ENCODE peak calls at places on chromosomes 5 and 9, in six cellular contexts. One of them, this sample, is unnamed.

GRCh38 chr5:139415221-139415861 is 11.5 kb upstream of the SPATA24 start:
- DNase-seq in K562: no peak
- DNase-seq in A549: no peak
- DNase-seq in endothelial cell of umbilical vein: no peak
- DNase-seq in HepG2: no peak
- DNase-seq in GM12878: no peak
- DNase-seq in this sample: no peak

GRCh38 chr5:159207222-159207615 is 2.1 kb downstream of the RNF145 start:
- DNase-seq in K562: no peak
- DNase-seq in A549: no peak
- DNase-seq in endothelial cell of umbilical vein: no peak
- DNase-seq in HepG2: no peak
- DNase-seq in GM12878: no peak
- DNase-seq in this sample: no peak

GRCh38 chr5:11724947-11725346 is 179.3 kb downstream of the CTNND2 start:
- DNase-seq in K562: no peak
- DNase-seq in A549: no peak
- DNase-seq in endothelial cell of umbilical vein: no peak
- DNase-seq in HepG2: no peak
- DNase-seq in GM12878: no peak
- DNase-seq in this sample: no peak

GRCh38 chr5:15285901-15286583 is 213.9 kb upstream of the FBXL7 start:
- DNase-seq in K562: no peak
- DNase-seq in A549: no peak
- DNase-seq in endothelial cell of umbilical vein: peak; percentile 24
- DNase-seq in HepG2: no peak
- DNase-seq in GM12878: no peak
- DNase-seq in this sample: peak; percentile 12

GRCh38 chr9:95029251-95029650 is 288.3 kb downstream of the FANCC start:
- DNase-seq in K562: no peak
- DNase-seq in A549: no peak
- DNase-seq in endothelial cell of umbilical vein: no peak
- DNase-seq in HepG2: no peak
- DNase-seq in GM12878: no peak
- DNase-seq in this sample: no peak

GRCh38 chr5:56908942-56909293 is 478 bp upstream of the SETD9 start:
- DNase-seq in K562: no peak
- DNase-seq in A549: no peak
- DNase-seq in endothelial cell of umbilical vein: no peak
- DNase-seq in HepG2: no peak
- DNase-seq in GM12878: no peak
- DNase-seq in this sample: no peak

GRCh38 chr9:13513710-13514444 is 234.4 kb upstream of the MPDZ start:
- DNase-seq in K562: no peak
- DNase-seq in A549: no peak
- DNase-seq in endothelial cell of umbilical vein: peak; percentile 9
- DNase-seq in HepG2: no peak
- DNase-seq in GM12878: no peak
- DNase-seq in this sample: no peak

GRCh38 chr9:16475257-16475656 is 395.2 kb downstream of the BNC2 start:
- DNase-seq in K562: no peak
- DNase-seq in A549: no peak
- DNase-seq in endothelial cell of umbilical vein: no peak
- DNase-seq in HepG2: no peak
- DNase-seq in GM12878: no peak
- DNase-seq in this sample: no peak

GRCh38 chr5:143134269-143134668 is 269.2 kb downstream of the NR3C1 start:
- DNase-seq in K562: no peak
- DNase-seq in A549: no peak
- DNase-seq in endothelial cell of umbilical vein: no peak
- DNase-seq in HepG2: no peak
- DNase-seq in GM12878: no peak
- DNase-seq in this sample: no peak

GRCh38 chr5:179164331-179165311 is 104.4 kb downstream of the ZNF354C start:
- DNase-seq in K562: no peak
- DNase-seq in A549: no peak
- DNase-seq in endothelial cell of umbilical vein: no peak
- DNase-seq in HepG2: no peak
- DNase-seq in GM12878: no peak
- DNase-seq in this sample: no peak

GRCh38 chr5:58872670-58873273 is 289.9 kb downstream of the RAB3C start:
- DNase-seq in K562: no peak
- DNase-seq in A549: no peak
- DNase-seq in endothelial cell of umbilical vein: no peak
- DNase-seq in HepG2: no peak
- DNase-seq in GM12878: no peak
- DNase-seq in this sample: no peak

GRCh38 chr5:144504929-144505578 is 334.4 kb downstream of the KCTD16 start:
- DNase-seq in K562: no peak
- DNase-seq in A549: no peak
- DNase-seq in endothelial cell of umbilical vein: no peak
- DNase-seq in HepG2: no peak
- DNase-seq in GM12878: no peak
- DNase-seq in this sample: no peak

GRCh38 chr5:17727212-17727611 is 93.0 kb downstream of the TAF11L14 start:
- DNase-seq in K562: no peak
- DNase-seq in A549: no peak
- DNase-seq in endothelial cell of umbilical vein: no peak
- DNase-seq in HepG2: no peak
- DNase-seq in GM12878: no peak
- DNase-seq in this sample: no peak

GRCh38 chr9:15707000-15707399 is 154.2 kb downstream of the CCDC171 start:
- DNase-seq in K562: no peak
- DNase-seq in A549: no peak
- DNase-seq in endothelial cell of umbilical vein: no peak
- DNase-seq in HepG2: no peak
- DNase-seq in GM12878: no peak
- DNase-seq in this sample: no peak

GRCh38 chr5:174794941-174795672 is 70.7 kb downstream of the MSX2 start:
- DNase-seq in K562: no peak
- DNase-seq in A549: no peak
- DNase-seq in endothelial cell of umbilical vein: no peak
- DNase-seq in HepG2: no peak
- DNase-seq in GM12878: no peak
- DNase-seq in this sample: no peak

GRCh38 chr9:121271368-121272351 is 3.7 kb downstream of the GSN start:
- DNase-seq in K562: no peak
- DNase-seq in A549: no peak
- DNase-seq in endothelial cell of umbilical vein: no peak
- DNase-seq in HepG2: no peak
- DNase-seq in GM12878: no peak
- DNase-seq in this sample: peak; percentile 95

GRCh38 chr5:170791325-170791954 is 7.9 kb downstream of the GABRP start:
- DNase-seq in K562: peak; percentile 24
- DNase-seq in A549: peak; percentile 66
- DNase-seq in endothelial cell of umbilical vein: peak; percentile 66
- DNase-seq in HepG2: peak; percentile 27
- DNase-seq in GM12878: no peak
- DNase-seq in this sample: peak; percentile 56

GRCh38 chr9:100619194-100619593 is 41.3 kb downstream of the CAVIN4 start:
- DNase-seq in K562: no peak
- DNase-seq in A549: no peak
- DNase-seq in endothelial cell of umbilical vein: no peak
- DNase-seq in HepG2: no peak
- DNase-seq in GM12878: no peak
- DNase-seq in this sample: no peak

GRCh38 chr9:126956929-126957686 is 42.5 kb downstream of the RALGPS1 start:
- DNase-seq in K562: peak; percentile 49
- DNase-seq in A549: peak; percentile 26
- DNase-seq in endothelial cell of umbilical vein: no peak
- DNase-seq in HepG2: no peak
- DNase-seq in GM12878: no peak
- DNase-seq in this sample: no peak

GRCh38 chr9:134868751-134869553 is 11.7 kb upstream of the FCN2 start:
- DNase-seq in K562: no peak
- DNase-seq in A549: no peak
- DNase-seq in endothelial cell of umbilical vein: no peak
- DNase-seq in HepG2: no peak
- DNase-seq in GM12878: no peak
- DNase-seq in this sample: no peak

GRCh38 chr9:137286980-137287383 is 9.5 kb downstream of the TOR4A start:
- DNase-seq in K562: peak; percentile 62
- DNase-seq in A549: peak; percentile 88
- DNase-seq in endothelial cell of umbilical vein: peak; percentile 79
- DNase-seq in HepG2: peak; percentile 68
- DNase-seq in GM12878: no peak
- DNase-seq in this sample: peak; percentile 76

GRCh38 chr5:132022737-132023136 is 11.3 kb upstream of the ACSL6 start:
- DNase-seq in K562: peak; percentile 27
- DNase-seq in A549: no peak
- DNase-seq in endothelial cell of umbilical vein: no peak
- DNase-seq in HepG2: no peak
- DNase-seq in GM12878: no peak
- DNase-seq in this sample: no peak

GRCh38 chr9:105127863-105128220 is 116.6 kb upstream of the SLC44A1 start:
- DNase-seq in K562: no peak
- DNase-seq in A549: no peak
- DNase-seq in endothelial cell of umbilical vein: peak; percentile 70
- DNase-seq in HepG2: no peak
- DNase-seq in GM12878: peak; percentile 72
- DNase-seq in this sample: peak; percentile 89

GRCh38 chr9:126915281-126915816 is 767 bp downstream of the RALGPS1 start:
- DNase-seq in K562: peak; percentile 80
- DNase-seq in A549: no peak
- DNase-seq in endothelial cell of umbilical vein: no peak
- DNase-seq in HepG2: no peak
- DNase-seq in GM12878: no peak
- DNase-seq in this sample: peak; percentile 6

GRCh38 chr9:69122086-69122390 is 52.0 kb upstream of the TJP2 start:
- DNase-seq in K562: no peak
- DNase-seq in A549: peak; percentile 20
- DNase-seq in endothelial cell of umbilical vein: no peak
- DNase-seq in HepG2: peak; percentile 29
- DNase-seq in GM12878: no peak
- DNase-seq in this sample: peak; percentile 34

GRCh38 chr5:89246252-89246651 is 363.3 kb upstream of the MEF2C start:
- DNase-seq in K562: no peak
- DNase-seq in A549: no peak
- DNase-seq in endothelial cell of umbilical vein: peak; percentile 48
- DNase-seq in HepG2: no peak
- DNase-seq in GM12878: no peak
- DNase-seq in this sample: no peak

GRCh38 chr9:6896562-6896961 is 138.8 kb downstream of the KDM4C start:
- DNase-seq in K562: peak; percentile 49
- DNase-seq in A549: no peak
- DNase-seq in endothelial cell of umbilical vein: peak; percentile 12
- DNase-seq in HepG2: peak; percentile 78
- DNase-seq in GM12878: no peak
- DNase-seq in this sample: no peak

GRCh38 chr9:84435902-84436301 is 95.3 kb upstream of the SLC28A3 start:
- DNase-seq in K562: no peak
- DNase-seq in A549: no peak
- DNase-seq in endothelial cell of umbilical vein: no peak
- DNase-seq in HepG2: no peak
- DNase-seq in GM12878: no peak
- DNase-seq in this sample: no peak

GRCh38 chr5:176379881-176380280 is 8.5 kb downstream of the NOP16 start:
- DNase-seq in K562: no peak
- DNase-seq in A549: no peak
- DNase-seq in endothelial cell of umbilical vein: no peak
- DNase-seq in HepG2: no peak
- DNase-seq in GM12878: no peak
- DNase-seq in this sample: peak; percentile 64

GRCh38 chr5:43553381-43553780 is 3.5 kb downstream of the PAIP1 start:
- DNase-seq in K562: no peak
- DNase-seq in A549: no peak
- DNase-seq in endothelial cell of umbilical vein: no peak
- DNase-seq in HepG2: no peak
- DNase-seq in GM12878: no peak
- DNase-seq in this sample: no peak

GRCh38 chr9:133693703-133694529 is 44.2 kb downstream of the SARDH start:
- DNase-seq in K562: no peak
- DNase-seq in A549: no peak
- DNase-seq in endothelial cell of umbilical vein: no peak
- DNase-seq in HepG2: no peak
- DNase-seq in GM12878: no peak
- DNase-seq in this sample: no peak

DNA sequence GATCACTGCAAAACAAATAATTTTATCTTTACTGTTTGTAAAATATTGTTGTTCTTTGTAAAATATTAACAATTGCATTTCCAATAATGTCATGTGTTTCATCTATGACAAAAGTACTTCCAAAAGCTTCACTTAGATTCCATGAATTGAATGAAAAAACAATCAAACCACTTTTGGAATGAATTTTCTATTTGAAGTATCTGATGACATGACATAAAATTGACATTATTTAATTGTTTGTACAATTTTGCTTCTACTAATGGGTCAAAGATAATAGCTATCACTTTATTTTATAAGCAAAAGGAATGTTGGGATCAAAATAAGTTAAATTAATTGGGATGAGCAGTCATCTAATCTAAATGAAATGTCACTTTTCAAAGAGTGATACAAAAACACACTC is 684.3 kb downstream of the NR2F1-AS1 start:
- DNase-seq in K562: no peak
- DNase-seq in A549: no peak
- DNase-seq in endothelial cell of umbilical vein: no peak
- DNase-seq in HepG2: no peak
- DNase-seq in GM12878: no peak
- DNase-seq in this sample: no peak
- TF ChIP-seq MYC in K562: no peak
- TF ChIP-seq MYC in A549: no peak
- TF ChIP-seq MYC in endothelial cell of umbilical vein: no peak
- TF ChIP-seq MYC in HepG2: no peak
- TF ChIP-seq MYC in GM12878: no peak
- TF ChIP-seq MYC in this sample: no peak

GRCh38 chr5:171863928-171864327 is 78.3 kb downstream of the SMIM23 start:
- DNase-seq in K562: no peak
- DNase-seq in A549: no peak
- DNase-seq in endothelial cell of umbilical vein: no peak
- DNase-seq in HepG2: no peak
- DNase-seq in GM12878: no peak
- DNase-seq in this sample: no peak
- TF ChIP-seq MYC in K562: no peak
- TF ChIP-seq MYC in A549: no peak
- TF ChIP-seq MYC in endothelial cell of umbilical vein: no peak
- TF ChIP-seq MYC in HepG2: no peak
- TF ChIP-seq MYC in GM12878: no peak
- TF ChIP-seq MYC in this sample: no peak

GRCh38 chr9:91567642-91568274 is 144.1 kb upstream of the NFIL3 start:
- DNase-seq in K562: no peak
- DNase-seq in A549: no peak
- DNase-seq in endothelial cell of umbilical vein: no peak
- DNase-seq in HepG2: no peak
- DNase-seq in GM12878: no peak
- DNase-seq in this sample: no peak
- TF ChIP-seq MYC in K562: no peak
- TF ChIP-seq MYC in A549: no peak
- TF ChIP-seq MYC in endothelial cell of umbilical vein: no peak
- TF ChIP-seq MYC in HepG2: no peak
- TF ChIP-seq MYC in GM12878: no peak
- TF ChIP-seq MYC in this sample: no peak

GRCh38 chr5:26690511-26690910 is 347.9 kb downstream of the CDH9 start:
- DNase-seq in K562: no peak
- DNase-seq in A549: no peak
- DNase-seq in endothelial cell of umbilical vein: no peak
- DNase-seq in HepG2: no peak
- DNase-seq in GM12878: no peak
- DNase-seq in this sample: no peak

GRCh38 chr5:26692952-26693351 is 345.4 kb downstream of the CDH9 start:
- DNase-seq in K562: no peak
- DNase-seq in A549: no peak
- DNase-seq in endothelial cell of umbilical vein: no peak
- DNase-seq in HepG2: no peak
- DNase-seq in GM12878: no peak
- DNase-seq in this sample: no peak

GRCh38 chr5:26691486-26691885 is 346.9 kb downstream of the CDH9 start:
- DNase-seq in K562: no peak
- DNase-seq in A549: no peak
- DNase-seq in endothelial cell of umbilical vein: no peak
- DNase-seq in HepG2: no peak
- DNase-seq in GM12878: no peak
- DNase-seq in this sample: no peak
- TF ChIP-seq MYC in K562: no peak
- TF ChIP-seq MYC in A549: no peak
- TF ChIP-seq MYC in endothelial cell of umbilical vein: no peak
- TF ChIP-seq MYC in HepG2: no peak
- TF ChIP-seq MYC in GM12878: no peak
- TF ChIP-seq MYC in this sample: no peak

This sample was measured in NB4.